ENCODE peak calls at places on chromosome 5, in seven cellular contexts. A, I, M, Z, F, Q and K are unnamed samples.
A peak's percentile ranks its signal among the peaks of the same experiment; 100 is the strongest.

GRCh38 chr5:36607114-36607561 is 732 bp downstream of the SLC1A3 start:
- DNase-seq in A (peak; percentile 30), I (no peak), M (no peak), Z (no peak), F (no peak), Q (no peak), K (peak; percentile 33)

GRCh38 chr5:139767960-139768359 is 27.6 kb upstream of the PSD2 start:
- DNase-seq in A (no peak), I (no peak), M (no peak), Z (no peak), F (no peak), Q (no peak), K (no peak)

GRCh38 chr5:134246771-134247329 is 21.0 kb upstream of the PPP2CA start:
- DNase-seq in A (no peak), I (no peak), M (peak; percentile 24), Z (no peak), F (no peak), Q (no peak), K (no peak)

GRCh38 chr5:132425009-132425937 is 55.8 kb downstream of the SLC22A5 start:
- DNase-seq in A (peak; percentile 95), I (no peak), M (no peak), Z (no peak), F (peak; percentile 93), Q (peak; percentile 50), K (no peak)

GRCh38 chr5:76790632-76791290 is 28.1 kb upstream of the F2RL1 start:
- DNase-seq in A (peak; percentile 100), I (peak; percentile 76), M (peak; percentile 76), Z (no peak), F (no peak), Q (no peak), K (peak; percentile 95)

GRCh38 chr5:36876965-36877666 is 547 bp downstream of the NIPBL start:
- DNase-seq in A (peak; percentile 56), I (peak; percentile 36), M (peak; percentile 21), Z (no peak), F (no peak), Q (peak; percentile 72), K (peak; percentile 23)

GRCh38 chr5:132501961-132502931 is 11.7 kb upstream of the IRF1 start:
- DNase-seq in A (peak; percentile 69), I (no peak), M (peak; percentile 41), Z (no peak), F (no peak), Q (no peak), K (no peak)

GRCh38 chr5:102223542-102224444 is 72.3 kb downstream of the SLCO4C1 start:
- DNase-seq in A (peak; percentile 2), I (no peak), M (peak; percentile 68), Z (no peak), F (no peak), Q (peak; percentile 8), K (peak; percentile 41)

GRCh38 chr5:37723147-37723961 is 116.5 kb downstream of the GDNF start:
- DNase-seq in A (no peak), I (peak; percentile 5), M (no peak), Z (no peak), F (no peak), Q (peak; percentile 47), K (peak; percentile 12)

GRCh38 chr5:172798422-172799215 is 27.6 kb upstream of the DUSP1 start:
- DNase-seq in A (peak; percentile 94), I (peak; percentile 59), M (no peak), Z (no peak), F (no peak), Q (no peak), K (no peak)

GRCh38 chr5:40932766-40933165 is 23.5 kb downstream of the C7 start:
- DNase-seq in A (no peak), I (no peak), M (no peak), Z (no peak), F (no peak), Q (no peak), K (no peak)
- TF ChIP-seq CEBPB in A (no peak), I (no peak), M (no peak), Z (no peak), F (no peak), Q (no peak), K (no peak)

GRCh38 chr5:120164037-120164436 is 300.1 kb upstream of the PRR16 start:
- DNase-seq in A (no peak), I (no peak), M (no peak), Z (no peak), F (no peak), Q (no peak), K (no peak)
- TF ChIP-seq CEBPB in A (no peak), I (no peak), M (no peak), Z (no peak), F (no peak), Q (no peak), K (no peak)

GRCh38 chr5:72607381-72607780 is 100.2 kb upstream of the ZNF366 start:
- DNase-seq in A (no peak), I (no peak), M (no peak), Z (no peak), F (no peak), Q (no peak), K (no peak)

GRCh38 chr5:72601861-72602260 is 94.7 kb upstream of the ZNF366 start:
- DNase-seq in A (no peak), I (no peak), M (no peak), Z (no peak), F (no peak), Q (no peak), K (no peak)

GRCh38 chr5:72606525-72606924 is 99.3 kb upstream of the ZNF366 start:
- DNase-seq in A (no peak), I (no peak), M (no peak), Z (no peak), F (no peak), Q (no peak), K (no peak)

GRCh38 chr5:72602696-72603685 is 95.8 kb upstream of the ZNF366 start:
- DNase-seq in A (peak; percentile 34), I (no peak), M (no peak), Z (no peak), F (no peak), Q (no peak), K (no peak)

GRCh38 chr5:72604111-72604792 is 97.0 kb upstream of the ZNF366 start:
- DNase-seq in A (no peak), I (no peak), M (no peak), Z (no peak), F (no peak), Q (no peak), K (no peak)
- TF ChIP-seq CEBPB in A (no peak), I (no peak), M (no peak), Z (no peak), F (no peak), Q (no peak), K (no peak)

GRCh38 chr5:100803391-100803790 is 99.7 kb downstream of the ST8SIA4 start:
- DNase-seq in A (peak; percentile 44), I (no peak), M (no peak), Z (no peak), F (no peak), Q (no peak), K (no peak)
- TF ChIP-seq CEBPB in A (no peak), I (no peak), M (no peak), Z (no peak), F (no peak), Q (no peak), K (no peak)

GRCh38 chr5:41790038-41790776 is 80.0 kb downstream of the OXCT1 start:
- DNase-seq in A (peak; percentile 45), I (no peak), M (no peak), Z (no peak), F (no peak), Q (no peak), K (no peak)
- TF ChIP-seq CEBPB in A (no peak), I (no peak), M (no peak), Z (no peak), F (no peak), Q (no peak), K (no peak)

DNA sequence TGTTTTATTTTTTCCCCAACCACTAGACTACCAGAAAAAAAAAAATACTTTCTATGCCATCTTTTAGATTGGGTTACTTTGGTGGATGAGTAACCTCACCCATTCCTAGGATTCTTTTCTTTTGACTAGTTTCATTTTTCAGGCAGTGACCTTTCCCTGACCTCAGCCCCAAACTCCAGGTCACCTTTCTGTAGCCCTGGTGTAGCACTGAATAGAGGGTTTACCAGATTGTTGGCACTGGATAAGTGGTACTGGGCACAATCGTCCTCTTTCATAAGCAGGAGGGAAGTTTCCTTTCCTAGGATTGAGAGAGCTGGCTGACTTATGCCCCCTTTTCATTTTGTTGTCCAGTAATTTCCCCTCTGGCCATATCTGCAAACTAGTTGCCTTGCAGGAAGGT is 169.4 kb upstream of the TMEM161B start:
- DNase-seq in A (no peak), I (peak; percentile 5), M (no peak), Z (no peak), F (no peak), Q (no peak), K (peak; percentile 8)
- TF ChIP-seq CEBPB in A (no peak), I (no peak), M (no peak), Z (no peak), F (no peak), Q (no peak), K (no peak)